ENCODE peak calls at places on chromosomes 6 and 20, in ten cellular contexts. C, S, W, P, U, V, D, Z, G and T are unnamed samples.

GRCh38 chr20:49765413-49765736 is 47.3 kb upstream of the SLC9A8 start:
- DNase-seq in C (no peak), S (no peak), W (no peak), P (no peak), U (no peak), V (no peak), D (no peak), Z (no peak), G (no peak), T (no peak)

GRCh38 chr6:48087448-48087847 is 23.5 kb downstream of the PTCHD4 start:
- DNase-seq in C (no peak), S (peak), W (no peak), P (no peak), U (no peak), V (no peak), D (peak), Z (no peak), G (peak), T (no peak)

GRCh38 chr6:128152551-128152950 is 251.7 kb upstream of the THEMIS start:
- DNase-seq in C (no peak), S (no peak), W (no peak), P (no peak), U (no peak), V (no peak), D (no peak), Z (no peak), G (no peak), T (no peak)

GRCh38 chr20:62925420-62926228 is 681 bp downstream of the DIDO1 start:
- DNase-seq in C (peak), S (peak), W (no peak), P (peak), U (peak), V (peak), D (peak), Z (peak), G (peak), T (no peak)

GRCh38 chr6:85749236-85749635 is 106.5 kb upstream of the SYNCRIP start:
- DNase-seq in C (no peak), S (no peak), W (no peak), P (no peak), U (no peak), V (no peak), D (no peak), Z (no peak), G (no peak), T (no peak)

GRCh38 chr20:49496526-49497216 is 14.2 kb upstream of the KCNB1 start:
- DNase-seq in C (no peak), S (peak), W (no peak), P (no peak), U (no peak), V (no peak), D (no peak), Z (no peak), G (no peak), T (no peak)

GRCh38 chr6:35240838-35241801 is 18.4 kb upstream of the ZNF76 start:
- DNase-seq in C (peak), S (peak), W (no peak), P (peak), U (peak), V (peak), D (peak), Z (peak), G (peak), T (peak)

GRCh38 chr6:161406633-161407032 is 132.8 kb upstream of the AGPAT4 start:
- DNase-seq in C (no peak), S (peak), W (peak), P (peak), U (peak), V (no peak), D (no peak), Z (no peak), G (peak), T (peak)

GRCh38 chr20:953742-954141 is 37.6 kb upstream of the ANGPT4 start:
- DNase-seq in C (no peak), S (peak), W (no peak), P (no peak), U (peak), V (no peak), D (no peak), Z (no peak), G (peak), T (no peak)

GRCh38 chr20:59939879-59940128 is 301 bp downstream of the PPP1R3D start:
- DNase-seq in C (peak), S (no peak), W (no peak), P (no peak), U (no peak), V (no peak), D (no peak), Z (peak), G (no peak), T (no peak)

GRCh38 chr20:52313335-52313963 is 121.9 kb upstream of the ZFP64 start:
- DNase-seq in C (no peak), S (peak), W (no peak), P (peak), U (peak), V (no peak), D (no peak), Z (no peak), G (peak), T (peak)

GRCh38 chr20:59662161-59662560 is 57.8 kb downstream of the PHACTR3 start:
- DNase-seq in C (no peak), S (no peak), W (no peak), P (no peak), U (no peak), V (no peak), D (no peak), Z (no peak), G (no peak), T (no peak)

GRCh38 chr20:51563597-51564332 is 21.2 kb upstream of the NFATC2 start:
- DNase-seq in C (no peak), S (peak), W (no peak), P (peak), U (peak), V (no peak), D (peak), Z (peak), G (peak), T (no peak)

GRCh38 chr20:16580127-16580526 is 6.9 kb upstream of the KIF16B start:
- DNase-seq in C (no peak), S (peak), W (peak), P (peak), U (peak), V (no peak), D (no peak), Z (no peak), G (peak), T (peak)

GRCh38 chr20:5933802-5934436 is 16.4 kb downstream of the TRMT6 start:
- DNase-seq in C (no peak), S (peak), W (no peak), P (no peak), U (no peak), V (no peak), D (peak), Z (no peak), G (peak), T (no peak)

GRCh38 chr6:143339223-143339622 is 111.3 kb downstream of the ADAT2 start:
- DNase-seq in C (no peak), S (peak), W (peak), P (no peak), U (no peak), V (no peak), D (no peak), Z (no peak), G (no peak), T (peak)

GRCh38 chr6:5401845-5402738 is 140.8 kb downstream of the FARS2 start:
- DNase-seq in C (no peak), S (peak), W (no peak), P (peak), U (no peak), V (no peak), D (peak), Z (no peak), G (peak), T (peak)

GRCh38 chr20:5569021-5569420 is 181.2 kb upstream of the SHLD1 start:
- DNase-seq in C (peak), S (peak), W (no peak), P (no peak), U (peak), V (peak), D (peak), Z (no peak), G (peak), T (no peak)

GRCh38 chr6:157830354-157831017 is 7.4 kb downstream of the SNX9 start:
- DNase-seq in C (no peak), S (no peak), W (no peak), P (no peak), U (no peak), V (no peak), D (peak), Z (no peak), G (no peak), T (no peak)

GRCh38 chr6:39836621-39837020 is 44.4 kb downstream of the DAAM2 start:
- DNase-seq in C (no peak), S (peak), W (no peak), P (no peak), U (peak), V (no peak), D (no peak), Z (no peak), G (no peak), T (no peak)

GRCh38 chr6:32194825-32195651 is 2.6 kb upstream of the GPSM3 start:
- DNase-seq in C (no peak), S (peak), W (no peak), P (no peak), U (no peak), V (no peak), D (peak), Z (no peak), G (peak), T (peak)

GRCh38 chr6:158654498-158654897 is 4.6 kb downstream of the SYTL3 start:
- DNase-seq in C (no peak), S (peak), W (no peak), P (no peak), U (peak), V (no peak), D (no peak), Z (peak), G (peak), T (no peak)

GRCh38 chr6:74256387-74257180 is 560.6 kb downstream of the CD109 start:
- DNase-seq in C (no peak), S (peak), W (no peak), P (no peak), U (no peak), V (no peak), D (no peak), Z (no peak), G (no peak), T (no peak)

GRCh38 chr6:137102851-137103492 is 58.2 kb upstream of the IL20RA start:
- DNase-seq in C (no peak), S (no peak), W (no peak), P (no peak), U (no peak), V (no peak), D (peak), Z (no peak), G (no peak), T (no peak)

GRCh38 chr6:45420083-45420908 is 42.6 kb upstream of the SUPT3H start:
- DNase-seq in C (peak), S (peak), W (no peak), P (no peak), U (no peak), V (peak), D (peak), Z (no peak), G (peak), T (no peak)

GRCh38 chr20:47274449-47275108 is 81.9 kb downstream of the ZMYND8 start:
- DNase-seq in C (no peak), S (peak), W (peak), P (peak), U (peak), V (no peak), D (no peak), Z (no peak), G (peak), T (peak)

GRCh38 chr20:62282877-62283503 is 19.8 kb upstream of the ADRM1 start:
- DNase-seq in C (no peak), S (no peak), W (no peak), P (no peak), U (no peak), V (no peak), D (no peak), Z (peak), G (no peak), T (no peak)

GRCh38 chr20:23094927-23095326 is 8.8 kb upstream of the CD93 start:
- DNase-seq in C (no peak), S (no peak), W (peak), P (no peak), U (no peak), V (no peak), D (no peak), Z (no peak), G (no peak), T (peak)

GRCh38 chr6:89350281-89351037 is 2.1 kb downstream of the UBE2J1 start:
- DNase-seq in C (no peak), S (peak), W (no peak), P (no peak), U (no peak), V (no peak), D (peak), Z (no peak), G (peak), T (no peak)

GRCh38 chr20:19926581-19926980 is 90.6 kb upstream of the NAA20 start:
- DNase-seq in C (no peak), S (peak), W (no peak), P (no peak), U (no peak), V (no peak), D (no peak), Z (no peak), G (no peak), T (no peak)

GRCh38 chr6:2770171-2770570 is 5.0 kb downstream of the WRNIP1 start:
- DNase-seq in C (no peak), S (no peak), W (no peak), P (no peak), U (no peak), V (no peak), D (no peak), Z (peak), G (no peak), T (no peak)

GRCh38 chr6:160428069-160428430 is 79.9 kb downstream of the SLC22A3 start:
- DNase-seq in C (no peak), S (no peak), W (no peak), P (no peak), U (no peak), V (no peak), D (no peak), Z (peak), G (no peak), T (no peak)

GRCh38 chr6:146909376-146909775 is 294.8 kb upstream of the STXBP5 start:
- DNase-seq in C (no peak), S (no peak), W (no peak), P (no peak), U (no peak), V (no peak), D (no peak), Z (no peak), G (no peak), T (no peak)

GRCh38 chr6:16494781-16495180 is 256.4 kb downstream of the GMPR start:
- DNase-seq in C (no peak), S (peak), W (no peak), P (no peak), U (no peak), V (no peak), D (peak), Z (no peak), G (no peak), T (no peak)

GRCh38 chr6:134373282-134373922 is 55.5 kb upstream of the SGK1 start:
- DNase-seq in C (no peak), S (peak), W (peak), P (no peak), U (peak), V (no peak), D (peak), Z (no peak), G (peak), T (peak)

GRCh38 chr20:57617079-57617795 is 3.0 kb downstream of the ZBP1 start:
- DNase-seq in C (no peak), S (no peak), W (no peak), P (no peak), U (no peak), V (peak), D (no peak), Z (no peak), G (no peak), T (no peak)

GRCh38 chr20:39036011-39036410 is 73.9 kb downstream of the DHX35 start:
- DNase-seq in C (no peak), S (peak), W (no peak), P (peak), U (peak), V (no peak), D (no peak), Z (no peak), G (peak), T (no peak)

GRCh38 chr6:25132934-25133333 is 146.2 kb upstream of the CARMIL1 start:
- DNase-seq in C (no peak), S (no peak), W (no peak), P (no peak), U (no peak), V (no peak), D (no peak), Z (no peak), G (no peak), T (no peak)